ENCODE peak calls at places on chromosomes 1 and 21, in six cellular contexts. One of them, this sample, is unnamed.

GRCh38 chr1:31042656-31043055 is 22.9 kb downstream of the PUM1 start:
- DNase-seq in K562: no peak
- DNase-seq in IMR-90: no peak
- DNase-seq in HepG2: no peak
- DNase-seq in GM12878: no peak
- DNase-seq in SK-N-SH: no peak
- DNase-seq in this sample: no peak

GRCh38 chr1:201662646-201663045 is 123.7 kb downstream of the NAV1 start:
- DNase-seq in IMR-90: no peak
- DNase-seq in HepG2: no peak
- DNase-seq in K562: no peak
- DNase-seq in SK-N-SH: no peak
- DNase-seq in GM12878: no peak
- DNase-seq in this sample: no peak

GRCh38 chr1:187517508-187517907 is 688.8 kb downstream of the PLA2G4A start:
- DNase-seq in IMR-90: no peak
- DNase-seq in K562: no peak
- DNase-seq in HepG2: no peak
- DNase-seq in GM12878: no peak
- DNase-seq in SK-N-SH: no peak
- DNase-seq in this sample: no peak

GRCh38 chr1:72066431-72066830 is 215.9 kb downstream of the NEGR1 start:
- DNase-seq in HepG2: no peak
- DNase-seq in K562: no peak
- DNase-seq in IMR-90: no peak
- DNase-seq in SK-N-SH: no peak
- DNase-seq in GM12878: no peak
- DNase-seq in this sample: no peak

GRCh38 chr1:23446644-23447310 is 22.2 kb upstream of the TCEA3 start:
- DNase-seq in SK-N-SH: no peak
- DNase-seq in HepG2: no peak
- DNase-seq in K562: no peak
- DNase-seq in GM12878: no peak
- DNase-seq in IMR-90: no peak
- DNase-seq in this sample: no peak

GRCh38 chr1:207818971-207819451 is 67.2 kb downstream of the CD46 start:
- DNase-seq in GM12878: no peak
- DNase-seq in IMR-90: peak
- DNase-seq in HepG2: no peak
- DNase-seq in SK-N-SH: no peak
- DNase-seq in K562: no peak
- DNase-seq in this sample: peak

GRCh38 chr1:64578270-64578973 is 108.5 kb downstream of the CACHD1 start:
- DNase-seq in K562: no peak
- DNase-seq in IMR-90: no peak
- DNase-seq in HepG2: no peak
- DNase-seq in SK-N-SH: no peak
- DNase-seq in GM12878: no peak
- DNase-seq in this sample: no peak

GRCh38 chr1:244730153-244730933 is 77.4 kb downstream of the DESI2 start:
- DNase-seq in HepG2: no peak
- DNase-seq in SK-N-SH: peak
- DNase-seq in GM12878: no peak
- DNase-seq in K562: no peak
- DNase-seq in IMR-90: peak
- DNase-seq in this sample: no peak

GRCh38 chr21:31351438-31351837 is 7.4 kb upstream of the TIAM1 start:
- DNase-seq in IMR-90: peak
- DNase-seq in SK-N-SH: no peak
- DNase-seq in K562: no peak
- DNase-seq in GM12878: no peak
- DNase-seq in HepG2: no peak
- DNase-seq in this sample: no peak

GRCh38 chr1:114023377-114023776 is 44.1 kb downstream of the OLFML3 start:
- DNase-seq in SK-N-SH: no peak
- DNase-seq in IMR-90: no peak
- DNase-seq in K562: no peak
- DNase-seq in GM12878: no peak
- DNase-seq in HepG2: no peak
- DNase-seq in this sample: no peak

GRCh38 chr1:145982010-145982723 is 14.2 kb downstream of the TXNIP start:
- DNase-seq in SK-N-SH: no peak
- DNase-seq in GM12878: no peak
- DNase-seq in K562: no peak
- DNase-seq in HepG2: no peak
- DNase-seq in IMR-90: no peak
- DNase-seq in this sample: no peak

GRCh38 chr1:145979746-145980435 is 15.4 kb downstream of the POLR3GL start:
- DNase-seq in SK-N-SH: no peak
- DNase-seq in GM12878: peak
- DNase-seq in HepG2: no peak
- DNase-seq in IMR-90: no peak
- DNase-seq in K562: no peak
- DNase-seq in this sample: no peak

GRCh38 chr1:145978860-145979745 is 14.6 kb downstream of the POLR3GL start:
- DNase-seq in SK-N-SH: peak
- DNase-seq in GM12878: peak
- DNase-seq in HepG2: peak
- DNase-seq in IMR-90: peak
- DNase-seq in K562: peak
- DNase-seq in this sample: no peak

GRCh38 chr1:145983206-145983675 is 13.1 kb downstream of the TXNIP start:
- DNase-seq in GM12878: no peak
- DNase-seq in HepG2: no peak
- DNase-seq in IMR-90: no peak
- DNase-seq in K562: no peak
- DNase-seq in SK-N-SH: no peak
- DNase-seq in this sample: no peak

GRCh38 chr1:145981299-145981600 is 15.1 kb downstream of the TXNIP start:
- DNase-seq in SK-N-SH: no peak
- DNase-seq in K562: no peak
- DNase-seq in HepG2: no peak
- DNase-seq in IMR-90: no peak
- DNase-seq in GM12878: no peak
- DNase-seq in this sample: no peak
- TF ChIP-seq SMC3 in SK-N-SH: no peak
- TF ChIP-seq SMC3 in K562: no peak
- TF ChIP-seq SMC3 in HepG2: no peak
- TF ChIP-seq SMC3 in IMR-90: no peak
- TF ChIP-seq SMC3 in GM12878: no peak
- TF ChIP-seq SMC3 in this sample: no peak

DNA sequence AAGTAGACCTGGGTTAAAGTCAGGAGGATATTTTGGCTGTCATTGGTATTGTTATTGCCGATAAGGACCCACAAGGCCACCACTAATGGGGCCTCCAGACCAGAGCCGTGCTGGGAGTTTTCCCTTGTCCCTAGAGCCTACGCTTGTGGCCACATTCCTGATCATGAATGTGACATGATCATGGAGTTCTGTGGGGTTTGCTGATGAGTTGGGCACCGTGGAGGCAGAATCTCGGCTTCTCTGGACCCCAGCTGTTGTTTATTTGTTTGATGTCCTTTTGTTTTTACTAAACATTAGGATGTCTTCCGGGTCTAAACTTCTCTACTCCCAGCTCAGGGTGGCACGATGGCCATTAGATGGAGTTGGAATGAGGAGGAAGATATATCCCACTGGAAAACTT is 74.9 kb upstream of the TMPRSS2 start:
- DNase-seq in GM12878: no peak
- DNase-seq in IMR-90: no peak
- DNase-seq in HepG2: no peak
- DNase-seq in K562: no peak
- DNase-seq in SK-N-SH: no peak
- DNase-seq in this sample: no peak
- H3K4me2 ChIP-seq in GM12878: no peak
- H3K4me2 ChIP-seq in IMR-90: no peak
- H3K4me2 ChIP-seq in HepG2: peak
- H3K4me2 ChIP-seq in K562: no peak
- H3K4me2 ChIP-seq in SK-N-SH: no peak
- H3K4me2 ChIP-seq in this sample: peak

GRCh38 chr1:90731382-90732050 is 14.4 kb upstream of the BARHL2 start:
- DNase-seq in GM12878: no peak
- DNase-seq in K562: no peak
- DNase-seq in IMR-90: no peak
- DNase-seq in SK-N-SH: no peak
- DNase-seq in HepG2: no peak
- DNase-seq in this sample: no peak
- TF ChIP-seq RAD21 in GM12878: no peak
- TF ChIP-seq RAD21 in K562: no peak
- TF ChIP-seq RAD21 in IMR-90: no peak
- TF ChIP-seq RAD21 in SK-N-SH: no peak
- TF ChIP-seq RAD21 in HepG2: no peak
- TF ChIP-seq RAD21 in this sample: no peak

DNA sequence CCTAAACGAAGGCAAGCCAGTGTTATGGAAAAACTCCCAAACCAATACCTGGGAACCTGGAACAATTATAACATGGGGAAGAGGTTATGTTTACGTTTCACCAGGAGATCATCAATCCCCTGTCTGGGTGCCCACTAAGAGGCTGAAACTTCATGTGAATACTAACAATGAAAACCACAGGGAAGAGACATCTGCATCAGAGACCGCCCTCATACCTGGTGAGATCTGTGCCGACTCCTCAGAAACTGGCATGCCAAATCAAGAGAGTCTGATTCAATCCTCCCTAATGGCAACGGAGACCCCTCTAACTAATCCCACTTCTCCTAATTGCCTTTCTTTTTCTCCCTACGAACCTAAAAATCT is 163.2 kb downstream of the IER5 start:
- DNase-seq in IMR-90: no peak
- DNase-seq in SK-N-SH: no peak
- DNase-seq in K562: no peak
- DNase-seq in HepG2: no peak
- DNase-seq in GM12878: no peak
- DNase-seq in this sample: no peak
- TF ChIP-seq SMC3 in IMR-90: no peak
- TF ChIP-seq SMC3 in SK-N-SH: no peak
- TF ChIP-seq SMC3 in K562: no peak
- TF ChIP-seq SMC3 in HepG2: no peak
- TF ChIP-seq SMC3 in GM12878: no peak
- TF ChIP-seq SMC3 in this sample: no peak

DNA sequence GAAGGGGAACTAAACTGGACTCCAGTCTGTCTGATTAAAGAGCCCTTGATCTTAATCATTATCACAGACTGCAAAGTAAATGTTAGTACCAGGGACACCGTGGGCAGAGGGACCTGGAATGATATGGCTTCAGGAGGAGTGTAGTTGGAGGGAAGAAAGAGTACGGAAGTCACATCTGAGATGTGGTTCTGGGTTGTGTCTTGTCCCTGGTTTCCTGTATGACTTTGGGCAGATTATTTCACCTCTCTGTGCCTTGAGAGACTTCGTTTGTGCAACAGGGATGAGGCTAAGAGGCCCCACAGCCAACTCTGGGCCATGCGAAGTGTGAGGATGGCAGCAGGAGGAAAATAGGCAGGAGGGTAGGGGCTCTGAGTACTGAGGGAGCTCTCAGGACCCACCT is 76.1 kb upstream of the SLC2A1 start:
- DNase-seq in IMR-90: no peak
- DNase-seq in SK-N-SH: no peak
- DNase-seq in GM12878: no peak
- DNase-seq in K562: no peak
- DNase-seq in HepG2: peak
- DNase-seq in this sample: no peak
- H3K4me2 ChIP-seq in IMR-90: no peak
- H3K4me2 ChIP-seq in SK-N-SH: no peak
- H3K4me2 ChIP-seq in GM12878: no peak
- H3K4me2 ChIP-seq in K562: no peak
- H3K4me2 ChIP-seq in HepG2: peak
- H3K4me2 ChIP-seq in this sample: peak

GRCh38 chr1:6034750-6035096 is 11.0 kb upstream of the KCNAB2 start:
- DNase-seq in SK-N-SH: no peak
- DNase-seq in IMR-90: no peak
- DNase-seq in GM12878: no peak
- DNase-seq in HepG2: no peak
- DNase-seq in K562: no peak
- DNase-seq in this sample: no peak

GRCh38 chr1:6033124-6033523 is 12.6 kb upstream of the KCNAB2 start:
- DNase-seq in HepG2: no peak
- DNase-seq in K562: no peak
- DNase-seq in IMR-90: no peak
- DNase-seq in SK-N-SH: no peak
- DNase-seq in GM12878: no peak
- DNase-seq in this sample: no peak

GRCh38 chr1:6035719-6036118 is 10.0 kb upstream of the KCNAB2 start:
- DNase-seq in GM12878: no peak
- DNase-seq in SK-N-SH: no peak
- DNase-seq in K562: no peak
- DNase-seq in IMR-90: no peak
- DNase-seq in HepG2: no peak
- DNase-seq in this sample: no peak

GRCh38 chr1:6035265-6035664 is 10.4 kb upstream of the KCNAB2 start:
- DNase-seq in GM12878: no peak
- DNase-seq in SK-N-SH: no peak
- DNase-seq in IMR-90: no peak
- DNase-seq in K562: peak
- DNase-seq in HepG2: no peak
- DNase-seq in this sample: no peak

GRCh38 chr1:6033986-6034749 is 11.5 kb upstream of the KCNAB2 start:
- DNase-seq in SK-N-SH: peak
- DNase-seq in HepG2: peak
- DNase-seq in GM12878: no peak
- DNase-seq in K562: peak
- DNase-seq in IMR-90: peak
- DNase-seq in this sample: no peak
- TF ChIP-seq RAD21 in SK-N-SH: peak
- TF ChIP-seq RAD21 in HepG2: peak
- TF ChIP-seq RAD21 in GM12878: peak
- TF ChIP-seq RAD21 in K562: peak
- TF ChIP-seq RAD21 in IMR-90: peak
- TF ChIP-seq RAD21 in this sample: no peak

DNA sequence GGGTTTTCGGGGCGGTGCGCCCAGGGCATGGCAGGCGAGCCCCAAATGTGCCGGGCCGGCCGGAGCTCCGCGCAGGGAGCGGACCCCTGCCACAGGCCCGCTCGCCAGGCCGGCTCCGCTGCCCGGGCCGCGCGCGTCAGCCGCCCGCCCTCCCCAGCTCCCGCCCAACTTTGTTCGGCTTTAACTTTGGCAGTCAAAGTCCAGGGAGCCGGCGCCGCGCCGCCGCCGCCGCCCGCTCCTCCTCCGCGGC is 488 bp downstream of the SLC35D1 start:
- DNase-seq in IMR-90: no peak
- DNase-seq in SK-N-SH: peak
- DNase-seq in HepG2: peak
- DNase-seq in K562: peak
- DNase-seq in GM12878: no peak
- DNase-seq in this sample: peak
- TF ChIP-seq SMC3 in IMR-90: no peak
- TF ChIP-seq SMC3 in SK-N-SH: no peak
- TF ChIP-seq SMC3 in HepG2: no peak
- TF ChIP-seq SMC3 in K562: no peak
- TF ChIP-seq SMC3 in GM12878: no peak
- TF ChIP-seq SMC3 in this sample: no peak

This sample was measured in A549.